ENCODE peak calls at places on chromosomes 4 and X, in seven cellular contexts. One of them, this sample, is unnamed.

GRCh38 chrX:21933077-21933476 is 7.4 kb upstream of the SMS start:
- DNase-seq in upper lobe of left lung: no peak
- DNase-seq in ovary: no peak
- DNase-seq in sigmoid colon: no peak
- DNase-seq in tibial nerve: no peak
- DNase-seq in transverse colon: no peak
- DNase-seq in A549: no peak
- DNase-seq in this sample: no peak

GRCh38 chrX:49176421-49177326 is 5.0 kb downstream of the PLP2 start:
- DNase-seq in ovary: no peak
- DNase-seq in upper lobe of left lung: peak; percentile 49
- DNase-seq in tibial nerve: no peak
- DNase-seq in transverse colon: no peak
- DNase-seq in sigmoid colon: peak; percentile 67
- DNase-seq in A549: no peak
- DNase-seq in this sample: no peak

GRCh38 chr4:146654976-146655761 is 16.5 kb downstream of the POU4F2 start:
- DNase-seq in sigmoid colon: no peak
- DNase-seq in tibial nerve: no peak
- DNase-seq in ovary: peak; percentile 44
- DNase-seq in A549: no peak
- DNase-seq in transverse colon: no peak
- DNase-seq in upper lobe of left lung: no peak
- DNase-seq in this sample: no peak

GRCh38 chr4:87005690-87006461 is 71.1 kb downstream of the AFF1 start:
- DNase-seq in A549: no peak
- DNase-seq in tibial nerve: no peak
- DNase-seq in transverse colon: peak; percentile 34
- DNase-seq in upper lobe of left lung: no peak
- DNase-seq in sigmoid colon: no peak
- DNase-seq in ovary: no peak
- DNase-seq in this sample: no peak

GRCh38 chr4:85780664-85781063 is 305.7 kb downstream of the ARHGAP24 start:
- DNase-seq in ovary: no peak
- DNase-seq in sigmoid colon: no peak
- DNase-seq in transverse colon: no peak
- DNase-seq in tibial nerve: no peak
- DNase-seq in upper lobe of left lung: no peak
- DNase-seq in A549: no peak
- DNase-seq in this sample: no peak

GRCh38 chr4:8086751-8087445 is 71.7 kb downstream of the ABLIM2 start:
- DNase-seq in transverse colon: no peak
- DNase-seq in A549: no peak
- DNase-seq in upper lobe of left lung: no peak
- DNase-seq in ovary: no peak
- DNase-seq in tibial nerve: no peak
- DNase-seq in sigmoid colon: no peak
- DNase-seq in this sample: no peak

GRCh38 chr4:68342139-68342538 is 7.8 kb downstream of the YTHDC1 start:
- DNase-seq in upper lobe of left lung: no peak
- DNase-seq in transverse colon: no peak
- DNase-seq in tibial nerve: no peak
- DNase-seq in sigmoid colon: no peak
- DNase-seq in ovary: no peak
- DNase-seq in A549: peak; percentile 8
- DNase-seq in this sample: no peak

GRCh38 chrX:130974323-130974722 is 71.3 kb upstream of the ENOX2 start:
- DNase-seq in tibial nerve: no peak
- DNase-seq in upper lobe of left lung: no peak
- DNase-seq in A549: no peak
- DNase-seq in transverse colon: no peak
- DNase-seq in sigmoid colon: no peak
- DNase-seq in ovary: no peak
- DNase-seq in this sample: no peak

GRCh38 chr4:108292229-108292628 is 123.5 kb upstream of the LEF1 start:
- DNase-seq in A549: no peak
- DNase-seq in tibial nerve: no peak
- DNase-seq in upper lobe of left lung: no peak
- DNase-seq in sigmoid colon: no peak
- DNase-seq in ovary: no peak
- DNase-seq in transverse colon: no peak
- DNase-seq in this sample: no peak

GRCh38 chr4:26484032-26484515 is 6.2 kb downstream of the CCKAR start:
- DNase-seq in tibial nerve: no peak
- DNase-seq in transverse colon: no peak
- DNase-seq in upper lobe of left lung: no peak
- DNase-seq in sigmoid colon: peak; percentile 72
- DNase-seq in A549: no peak
- DNase-seq in ovary: no peak
- DNase-seq in this sample: no peak
- TF ChIP-seq EP300 in tibial nerve: no peak
- TF ChIP-seq EP300 in transverse colon: no peak
- TF ChIP-seq EP300 in upper lobe of left lung: no peak
- TF ChIP-seq EP300 in sigmoid colon: peak; percentile 77
- TF ChIP-seq EP300 in A549: no peak
- TF ChIP-seq EP300 in ovary: no peak
- TF ChIP-seq EP300 in this sample: no peak

DNA sequence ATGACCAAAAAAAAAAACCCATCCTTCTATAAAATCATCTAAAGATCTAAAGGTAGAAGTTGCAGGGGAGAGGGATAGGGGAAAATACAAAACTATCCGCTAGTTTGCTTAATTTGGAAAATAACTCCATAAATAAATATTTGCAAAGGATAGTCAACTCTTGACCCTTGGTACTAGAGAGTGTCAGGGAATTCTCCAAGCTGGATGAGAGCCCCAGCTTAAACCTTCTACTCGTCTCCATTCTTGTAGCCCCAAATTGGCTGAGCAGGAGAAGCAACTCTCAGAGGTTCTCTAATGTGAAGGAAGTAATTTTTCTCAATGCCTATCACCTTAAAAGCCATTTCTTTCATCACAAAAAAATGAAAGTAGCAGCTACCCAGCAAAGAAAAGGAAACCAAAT is 35.2 kb downstream of the ACSL4 start:
- DNase-seq in tibial nerve: no peak
- DNase-seq in ovary: no peak
- DNase-seq in transverse colon: no peak
- DNase-seq in upper lobe of left lung: no peak
- DNase-seq in sigmoid colon: no peak
- DNase-seq in A549: no peak
- DNase-seq in this sample: no peak
- H3K4me1 ChIP-seq in tibial nerve: no peaks in the 10 kb centered on the region
- H3K4me1 ChIP-seq in ovary: peaks cover 2% of the 10 kb centered on the region
- H3K4me1 ChIP-seq in transverse colon: no peaks in the 10 kb centered on the region
- H3K4me1 ChIP-seq in upper lobe of left lung: no peaks in the 10 kb centered on the region
- H3K4me1 ChIP-seq in sigmoid colon: no peaks in the 10 kb centered on the region
- H3K4me1 ChIP-seq in A549: peaks cover 16% of the 10 kb centered on the region
- H3K4me1 ChIP-seq in this sample: peaks cover 8% of the 10 kb centered on the region

GRCh38 chr4:24952667-24953066 is 39.8 kb upstream of the CCDC149 start:
- DNase-seq in sigmoid colon: no peak
- DNase-seq in ovary: no peak
- DNase-seq in A549: no peak
- DNase-seq in tibial nerve: no peak
- DNase-seq in transverse colon: no peak
- DNase-seq in upper lobe of left lung: no peak
- DNase-seq in this sample: no peak

DNA sequence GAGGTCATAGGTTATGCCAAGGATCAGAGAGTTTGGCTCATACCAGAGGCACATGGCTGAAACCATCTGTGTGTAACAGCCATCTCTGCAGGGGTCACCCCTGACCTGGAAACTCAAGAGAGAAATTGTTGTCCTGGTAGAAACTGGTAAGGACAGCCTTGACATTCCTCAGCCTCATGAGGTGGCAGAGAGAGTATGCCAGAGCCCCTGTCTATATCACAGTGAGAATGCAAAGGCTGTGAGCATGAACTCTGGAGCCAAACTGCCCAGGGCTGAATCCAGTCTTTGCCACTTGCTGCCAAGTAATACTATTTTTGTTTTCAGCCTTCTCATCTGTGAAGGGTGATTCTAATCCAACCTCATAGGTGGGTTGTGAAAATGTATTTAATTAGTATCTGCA is 37.1 kb upstream of the CCDC149 start:
- DNase-seq in tibial nerve: no peak
- DNase-seq in sigmoid colon: no peak
- DNase-seq in transverse colon: no peak
- DNase-seq in upper lobe of left lung: no peak
- DNase-seq in A549: no peak
- DNase-seq in ovary: no peak
- DNase-seq in this sample: no peak
- H3K9me3 ChIP-seq in tibial nerve: peaks cover 12% of the 10 kb centered on the region
- H3K9me3 ChIP-seq in sigmoid colon: no peaks in the 10 kb centered on the region
- H3K9me3 ChIP-seq in transverse colon: no peaks in the 10 kb centered on the region
- H3K9me3 ChIP-seq in upper lobe of left lung: peaks cover 5% of the 10 kb centered on the region
- H3K9me3 ChIP-seq in A549: no peaks in the 10 kb centered on the region
- H3K9me3 ChIP-seq in ovary: no peaks in the 10 kb centered on the region
- H3K9me3 ChIP-seq in this sample: peaks cover 6% of the 10 kb centered on the region

GRCh38 chr4:70364002-70364401 is 3.4 kb downstream of the SMR3A start:
- DNase-seq in upper lobe of left lung: no peak
- DNase-seq in transverse colon: no peak
- DNase-seq in sigmoid colon: no peak
- DNase-seq in A549: no peak
- DNase-seq in ovary: no peak
- DNase-seq in tibial nerve: no peak
- DNase-seq in this sample: no peak
- TF ChIP-seq EP300 in upper lobe of left lung: no peak
- TF ChIP-seq EP300 in transverse colon: no peak
- TF ChIP-seq EP300 in sigmoid colon: no peak
- TF ChIP-seq EP300 in A549: no peak
- TF ChIP-seq EP300 in ovary: no peak
- TF ChIP-seq EP300 in tibial nerve: no peak
- TF ChIP-seq EP300 in this sample: no peak

DNA sequence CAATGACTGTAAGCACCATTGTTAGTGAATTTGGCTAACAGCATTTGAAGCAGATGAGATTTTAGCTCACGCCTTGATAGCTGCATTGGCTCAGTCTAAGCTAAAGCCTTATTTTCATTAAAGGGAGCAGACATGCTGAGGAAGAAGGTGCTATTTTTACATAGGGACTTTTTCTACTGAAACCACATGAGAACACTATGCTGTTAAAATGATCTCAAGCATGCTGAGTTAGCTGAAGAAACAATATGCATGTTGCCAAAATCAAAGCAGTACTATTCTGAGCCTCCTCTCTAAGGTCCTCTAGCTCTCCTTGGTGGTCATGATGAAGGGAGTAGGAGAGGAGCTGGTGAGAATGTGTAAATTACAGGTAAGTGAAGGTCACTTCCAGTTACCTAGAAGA is 134.4 kb upstream of the JADE1 start:
- DNase-seq in upper lobe of left lung: no peak
- DNase-seq in ovary: no peak
- DNase-seq in A549: no peak
- DNase-seq in transverse colon: no peak
- DNase-seq in tibial nerve: no peak
- DNase-seq in sigmoid colon: no peak
- DNase-seq in this sample: no peak
- H3K4me1 ChIP-seq in upper lobe of left lung: no peaks in the 10 kb centered on the region
- H3K4me1 ChIP-seq in ovary: peaks cover 2% of the 10 kb centered on the region
- H3K4me1 ChIP-seq in A549: no peaks in the 10 kb centered on the region
- H3K4me1 ChIP-seq in transverse colon: no peaks in the 10 kb centered on the region
- H3K4me1 ChIP-seq in tibial nerve: no peaks in the 10 kb centered on the region
- H3K4me1 ChIP-seq in sigmoid colon: peaks cover 12% of the 10 kb centered on the region
- H3K4me1 ChIP-seq in this sample: no peaks in the 10 kb centered on the region

GRCh38 chrX:38305971-38306370 is 21.3 kb downstream of the RPGR start:
- DNase-seq in A549: no peak
- DNase-seq in transverse colon: no peak
- DNase-seq in ovary: no peak
- DNase-seq in tibial nerve: no peak
- DNase-seq in upper lobe of left lung: no peak
- DNase-seq in sigmoid colon: no peak
- DNase-seq in this sample: no peak
- H3K9me3 ChIP-seq in A549: no peaks in the 10 kb centered on the region
- H3K9me3 ChIP-seq in transverse colon: no peaks in the 10 kb centered on the region
- H3K9me3 ChIP-seq in ovary: no peaks in the 10 kb centered on the region
- H3K9me3 ChIP-seq in tibial nerve: no peaks in the 10 kb centered on the region
- H3K9me3 ChIP-seq in upper lobe of left lung: no peaks in the 10 kb centered on the region
- H3K9me3 ChIP-seq in sigmoid colon: no peaks in the 10 kb centered on the region
- H3K9me3 ChIP-seq in this sample: no peaks in the 10 kb centered on the region

DNA sequence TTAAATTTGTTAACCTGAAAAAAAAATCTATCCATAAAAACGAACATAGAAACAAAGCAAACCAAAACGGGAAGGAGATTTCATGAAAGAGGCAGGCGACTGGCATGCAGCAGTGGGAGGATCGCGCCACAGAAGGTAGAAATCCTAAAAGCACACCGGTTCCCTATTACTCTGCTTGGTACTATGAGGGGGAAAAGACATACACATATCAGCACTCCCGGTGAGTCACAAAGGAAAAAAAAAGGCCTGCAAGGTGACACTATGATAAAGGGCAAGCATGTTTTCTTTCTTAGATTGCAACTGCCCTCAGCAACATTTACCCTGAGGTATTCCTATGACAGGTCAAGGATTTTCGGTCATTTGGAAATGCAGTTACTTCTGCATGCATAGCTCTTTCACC is 60.6 kb upstream of the NAP1L5 start:
- DNase-seq in transverse colon: no peak
- DNase-seq in ovary: no peak
- DNase-seq in tibial nerve: no peak
- DNase-seq in upper lobe of left lung: no peak
- DNase-seq in A549: no peak
- DNase-seq in sigmoid colon: no peak
- DNase-seq in this sample: no peak
- TF ChIP-seq EP300 in transverse colon: no peak
- TF ChIP-seq EP300 in ovary: no peak
- TF ChIP-seq EP300 in tibial nerve: no peak
- TF ChIP-seq EP300 in upper lobe of left lung: no peak
- TF ChIP-seq EP300 in A549: no peak
- TF ChIP-seq EP300 in sigmoid colon: no peak
- TF ChIP-seq EP300 in this sample: no peak